ENCODE peak calls at places on chromosomes 1 and 21, in six cellular contexts. Q, V, U, K, Z and A are unnamed samples.

GRCh38 chr1:56929492-56929891 is 36.3 kb downstream of the C8B start:
- DNase-seq in Q (no peak), V (no peak), U (no peak), K (no peak), Z (no peak), A (no peak)

GRCh38 chr1:15432327-15432726 is 5.9 kb upstream of the CTRC start:
- DNase-seq in Q (no peak), V (no peak), U (no peak), K (no peak), Z (no peak), A (no peak)

GRCh38 chr1:13593511-13594131 is 10.0 kb downstream of the PDPN start:
- DNase-seq in Q (peak; percentile 92), V (no peak), U (no peak), K (peak; percentile 43), Z (no peak), A (peak; percentile 72)

GRCh38 chr1:145994391-145995120 is 1.8 kb downstream of the TXNIP start:
- DNase-seq in Q (peak; percentile 31), V (no peak), U (no peak), K (no peak), Z (no peak), A (no peak)

GRCh38 chr1:110380667-110381283 is 10.1 kb downstream of the SLC16A4 start:
- DNase-seq in Q (peak; percentile 34), V (no peak), U (no peak), K (no peak), Z (no peak), A (no peak)

GRCh38 chr21:34198232-34199120 is 125.1 kb downstream of the MRPS6 start:
- DNase-seq in Q (no peak), V (no peak), U (no peak), K (no peak), Z (no peak), A (no peak)

GRCh38 chr1:10508511-10508951 is 33.8 kb downstream of the PEX14 start:
- DNase-seq in Q (no peak), V (no peak), U (no peak), K (peak; percentile 69), Z (no peak), A (peak; percentile 66)

GRCh38 chr1:152658649-152659048 is 4.5 kb upstream of the LCE2D start:
- DNase-seq in Q (no peak), V (peak; percentile 79), U (no peak), K (no peak), Z (no peak), A (no peak)

GRCh38 chr1:151777317-151777716 is 13.0 kb downstream of the TDRKH start:
- DNase-seq in Q (no peak), V (no peak), U (no peak), K (no peak), Z (no peak), A (no peak)

GRCh38 chr21:32779983-32780382 is 8.4 kb upstream of the PAXBP1 start:
- DNase-seq in Q (no peak), V (no peak), U (no peak), K (no peak), Z (no peak), A (no peak)

GRCh38 chr1:94621392-94621791 is 79.8 kb upstream of the F3 start:
- DNase-seq in Q (peak; percentile 30), V (no peak), U (no peak), K (no peak), Z (no peak), A (peak; percentile 81)

GRCh38 chr1:46289134-46289494 is 14.3 kb downstream of the LRRC41 start:
- DNase-seq in Q (no peak), V (no peak), U (no peak), K (no peak), Z (no peak), A (no peak)

GRCh38 chr1:232443372-232443771 is 186.6 kb downstream of the SIPA1L2 start:
- DNase-seq in Q (no peak), V (no peak), U (no peak), K (no peak), Z (no peak), A (no peak)

GRCh38 chr1:168631671-168632400 is 55.4 kb downstream of the XCL1 start:
- DNase-seq in Q (no peak), V (no peak), U (no peak), K (no peak), Z (no peak), A (no peak)

GRCh38 chr1:55040083-55040952 is 970 bp downstream of the PCSK9 start:
- DNase-seq in Q (no peak), V (no peak), U (no peak), K (no peak), Z (no peak), A (no peak)

GRCh38 chr1:7513081-7513480 is 258.0 kb upstream of the VAMP3 start:
- DNase-seq in Q (peak; percentile 24), V (no peak), U (no peak), K (no peak), Z (no peak), A (no peak)

GRCh38 chr1:6359568-6360496 is 33.7 kb downstream of the ACOT7 start:
- DNase-seq in Q (peak; percentile 65), V (peak; percentile 93), U (no peak), K (peak; percentile 67), Z (peak; percentile 45), A (peak; percentile 95)

GRCh38 chr1:217647791-217648190 is 16.6 kb downstream of the SPATA17 start:
- DNase-seq in Q (no peak), V (no peak), U (no peak), K (no peak), Z (no peak), A (no peak)

GRCh38 chr1:203214889-203215288 is 14.6 kb downstream of the CHIT1 start:
- DNase-seq in Q (no peak), V (no peak), U (no peak), K (no peak), Z (no peak), A (no peak)

GRCh38 chr1:5975133-5975880 is 16.9 kb downstream of the NPHP4 start:
- DNase-seq in Q (peak; percentile 75), V (no peak), U (no peak), K (peak; percentile 59), Z (peak; percentile 15), A (peak; percentile 76)

GRCh38 chr1:195962051-195962450 is 646.2 kb downstream of the KCNT2 start:
- DNase-seq in Q (no peak), V (no peak), U (no peak), K (no peak), Z (no peak), A (no peak)

GRCh38 chr1:113390871-113391642 is 742 bp downstream of the MAGI3 start:
- DNase-seq in Q (peak; percentile 59), V (peak; percentile 78), U (peak; percentile 8), K (peak; percentile 52), Z (peak; percentile 35), A (peak; percentile 88)

GRCh38 chr1:164914208-164914607 is 355.2 kb downstream of the PBX1 start:
- DNase-seq in Q (peak; percentile 41), V (no peak), U (no peak), K (no peak), Z (no peak), A (no peak)

GRCh38 chr1:206685749-206686485 is 1.2 kb downstream of the MAPKAPK2 start:
- DNase-seq in Q (peak; percentile 90), V (peak; percentile 73), U (peak; percentile 41), K (no peak), Z (peak; percentile 45), A (peak; percentile 89)

GRCh38 chr1:3306583-3307285 is 147.7 kb upstream of the ARHGEF16 start:
- DNase-seq in Q (peak; percentile 88), V (no peak), U (no peak), K (no peak), Z (no peak), A (no peak)

GRCh38 chr21:34220556-34221195 is 143.1 kb upstream of the KCNE2 start:
- DNase-seq in Q (no peak), V (no peak), U (no peak), K (no peak), Z (no peak), A (no peak)

GRCh38 chr1:164733070-164733469 is 174.1 kb downstream of the PBX1 start:
- DNase-seq in Q (peak; percentile 89), V (no peak), U (peak; percentile 37), K (no peak), Z (no peak), A (no peak)

GRCh38 chr1:167273027-167273800 is 52.5 kb downstream of the POU2F1 start:
- DNase-seq in Q (peak; percentile 8), V (no peak), U (no peak), K (no peak), Z (no peak), A (no peak)
- H3K4me1 ChIP-seq in Q (no peaks in the 10 kb centered on the region), V (peaks cover 5% of the 10 kb centered on the region), U (peaks cover 2% of the 10 kb centered on the region), K (peaks cover 5% of the 10 kb centered on the region), Z (no peaks in the 10 kb centered on the region), A (peaks cover 5% of the 10 kb centered on the region)

GRCh38 chr1:39394598-39394997 is 96.8 kb upstream of the BMP8A start:
- DNase-seq in Q (no peak), V (no peak), U (no peak), K (no peak), Z (peak; percentile 17), A (no peak)
- H3K4me1 ChIP-seq in Q (peaks cover 81% of the 10 kb centered on the region), V (peaks cover 48% of the 10 kb centered on the region), U (peaks cover 81% of the 10 kb centered on the region), K (peaks cover 9% of the 10 kb centered on the region), Z (peaks cover 40% of the 10 kb centered on the region), A (peaks cover 45% of the 10 kb centered on the region)

GRCh38 chr1:143574891-143575520 is 396.8 kb downstream of the FAM72C start:
- DNase-seq in Q (no peak), V (no peak), U (no peak), K (no peak), Z (no peak), A (no peak)
- H3K4me1 ChIP-seq in Q (no peaks in the 10 kb centered on the region), V (no peaks in the 10 kb centered on the region), U (no peaks in the 10 kb centered on the region), K (no peaks in the 10 kb centered on the region), Z (no peaks in the 10 kb centered on the region), A (no peaks in the 10 kb centered on the region)

GRCh38 chr1:48772221-48772620 is 4.5 kb downstream of the BEND5 start:
- DNase-seq in Q (no peak), V (no peak), U (no peak), K (no peak), Z (no peak), A (no peak)
- H3K4me1 ChIP-seq in Q (no peaks in the 10 kb centered on the region), V (no peaks in the 10 kb centered on the region), U (no peaks in the 10 kb centered on the region), K (no peaks in the 10 kb centered on the region), Z (no peaks in the 10 kb centered on the region), A (peaks cover 29% of the 10 kb centered on the region)

DNA sequence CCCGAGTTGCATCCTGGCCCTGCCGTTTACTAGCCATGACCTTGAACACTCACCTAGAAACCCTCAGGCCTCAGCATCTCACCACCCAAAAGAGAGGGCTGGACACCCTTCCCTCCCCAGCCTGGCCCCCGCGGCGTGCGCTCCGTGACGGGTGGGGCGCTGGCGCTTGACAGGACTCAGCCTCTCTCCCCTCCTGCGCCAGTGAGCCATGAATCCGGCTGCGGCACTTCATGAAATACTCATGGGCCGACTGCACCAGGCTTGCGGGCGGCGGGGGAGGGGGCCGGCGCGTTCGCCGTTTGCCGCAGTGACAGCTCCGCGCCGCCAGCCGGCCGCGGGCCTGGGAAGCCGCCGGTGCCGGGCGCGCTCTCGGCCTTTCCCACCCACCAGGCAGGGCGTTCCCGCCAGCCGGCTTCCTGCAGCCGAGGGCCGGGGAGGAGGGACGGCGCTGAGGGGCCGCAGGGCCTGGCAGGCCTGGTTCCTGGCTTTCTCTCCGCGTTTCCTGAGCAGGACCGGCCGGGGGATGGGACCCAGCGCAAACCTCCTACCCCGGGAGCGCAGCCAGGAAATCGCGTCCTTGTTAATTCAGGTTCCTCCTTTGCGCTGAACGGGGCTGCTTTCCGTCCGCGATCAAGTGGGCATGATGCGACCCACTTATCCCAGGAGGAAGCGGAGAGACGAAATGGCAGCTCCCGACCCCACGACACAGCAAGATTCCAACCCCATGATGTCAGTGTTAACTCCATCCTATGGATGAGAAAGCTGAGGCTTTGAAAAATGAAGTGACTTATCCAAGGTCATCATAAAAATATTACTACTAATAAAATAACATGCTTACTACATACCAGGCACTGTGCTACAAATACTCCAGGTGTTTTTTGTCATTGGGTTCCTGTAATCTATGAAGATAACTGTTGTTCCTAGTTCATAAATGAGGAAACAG is 9.1 kb upstream of the LUZP1 start:
- DNase-seq in Q (peak; percentile 92), V (peak; percentile 77), U (no peak), K (peak; percentile 70), Z (peak; percentile 41), A (peak; percentile 93)
- H3K4me1 ChIP-seq in Q (peaks cover 7% of the 10 kb centered on the region), V (no peaks in the 10 kb centered on the region), U (peaks cover 20% of the 10 kb centered on the region), K (no peaks in the 10 kb centered on the region), Z (peaks cover 13% of the 10 kb centered on the region), A (peaks cover 4% of the 10 kb centered on the region)